ENCODE peak calls at places on chromosomes 7 and 10, in ten cellular contexts. K is GM03348; V is GM13976; Q is AG10803; E is stimulated activated CD4-positive, alpha-beta T cell treated with anti-CD3 and anti-CD28 coated beads, TNF-alpha, amount 100 ng/mL, for 24 hours; C is A673; S is lower leg skin; T is CD4-positive, alpha-beta T cell; U is naive thymus-derived CD4-positive, alpha-beta T cell; F is HCEC 1CT. R is an unnamed sample.

GRCh38 chr10:81116201-81116600 is 578.5 kb downstream of the SH2D4B start:
- DNase-seq in C (no peak), S (no peak), T (no peak), K (no peak), U (no peak), F (no peak), E (no peak), V (no peak), Q (no peak), R (no peak)

GRCh38 chr10:33920351-33920750 is 585.9 kb upstream of the NRP1 start:
- DNase-seq in K (no peak), U (no peak), E (no peak), Q (no peak), C (no peak), T (no peak), V (no peak), F (no peak), S (no peak), R (no peak)

GRCh38 chr10:128000660-128001059 is 93.8 kb downstream of the PTPRE start:
- DNase-seq in C (peak; percentile 22), V (no peak), K (no peak), Q (peak; percentile 20), U (no peak), S (no peak), T (no peak), F (no peak), E (no peak), R (no peak)

GRCh38 chr10:51001587-51001986 is 72.7 kb upstream of the PRKG1 start:
- DNase-seq in V (peak; percentile 11), S (no peak), Q (peak; percentile 48), K (peak; percentile 40), E (no peak), U (peak; percentile 6), F (peak; percentile 47), T (no peak), C (peak; percentile 43), R (peak; percentile 39)

GRCh38 chr10:98619446-98619845 is 172.7 kb upstream of the HPS1 start:
- DNase-seq in U (no peak), S (no peak), E (no peak), T (no peak), F (no peak), Q (peak; percentile 5), V (no peak), C (peak; percentile 23), K (no peak), R (peak; percentile 28)

GRCh38 chr10:28738200-28738599 is 60.9 kb downstream of the BAMBI start:
- DNase-seq in U (no peak), T (no peak), K (no peak), V (no peak), S (no peak), E (no peak), C (no peak), Q (no peak), F (no peak), R (peak; percentile 12)

GRCh38 chr10:104391150-104391968 is 37.7 kb downstream of the CFAP58 start:
- DNase-seq in C (no peak), E (no peak), V (no peak), S (no peak), U (no peak), K (no peak), T (no peak), F (no peak), Q (no peak), R (peak; percentile 15)

GRCh38 chr10:7153750-7154149 is 257.1 kb downstream of the SFMBT2 start:
- DNase-seq in C (no peak), S (no peak), Q (no peak), F (peak; percentile 52), U (no peak), V (no peak), K (no peak), T (no peak), E (no peak), R (peak; percentile 42)

GRCh38 chr10:124565565-124566221 is 104.1 kb downstream of the LHPP start:
- DNase-seq in U (no peak), C (peak; percentile 50), F (no peak), Q (no peak), V (peak; percentile 75), T (no peak), S (no peak), E (no peak), K (no peak), R (peak; percentile 11)

GRCh38 chr7:34438436-34438835 is 219.6 kb upstream of the NPSR1 start:
- DNase-seq in V (no peak), E (no peak), T (no peak), S (no peak), K (no peak), U (no peak), C (no peak), Q (no peak), F (no peak), R (no peak)

GRCh38 chr7:582931-583330 is 63.3 kb upstream of the PDGFA start:
- DNase-seq in T (no peak), U (no peak), Q (no peak), F (no peak), S (no peak), V (no peak), K (no peak), E (no peak), C (no peak), R (no peak)

GRCh38 chr10:97842658-97843295 is 6.9 kb upstream of the GOLGA7B start:
- DNase-seq in S (no peak), Q (peak; percentile 25), C (no peak), U (no peak), V (no peak), E (no peak), T (no peak), F (no peak), K (no peak), R (no peak)

GRCh38 chr7:135411098-135411497 is 98.8 kb downstream of the CNOT4 start:
- DNase-seq in V (no peak), C (no peak), F (no peak), T (no peak), E (no peak), S (no peak), U (no peak), K (no peak), Q (no peak), R (no peak)

GRCh38 chr7:149859881-149860280 is 13.9 kb upstream of the ATP6V0E2 start:
- DNase-seq in U (no peak), Q (no peak), V (no peak), S (no peak), F (no peak), K (no peak), C (no peak), E (no peak), T (no peak), R (no peak)

GRCh38 chr7:37259381-37259821 is 189.3 kb downstream of the ELMO1 start:
- DNase-seq in T (no peak), F (no peak), V (no peak), E (no peak), C (no peak), K (no peak), Q (no peak), U (no peak), S (no peak), R (no peak)

GRCh38 chr7:38244516-38244915 is 28.9 kb downstream of the TARP start:
- DNase-seq in T (no peak), F (no peak), C (no peak), S (no peak), Q (no peak), E (no peak), K (no peak), V (no peak), U (no peak), R (no peak)

GRCh38 chr7:73892003-73892975 is 31.3 kb downstream of the TMEM270 start:
- DNase-seq in E (no peak), F (peak; percentile 52), V (no peak), C (no peak), Q (peak; percentile 74), K (no peak), U (no peak), S (no peak), T (no peak), R (peak; percentile 77)

GRCh38 chr10:68666280-68666760 is 54.7 kb upstream of the CCAR1 start:
- DNase-seq in C (no peak), F (peak; percentile 96), U (no peak), K (peak; percentile 80), Q (peak; percentile 94), V (no peak), E (no peak), T (no peak), S (no peak), R (peak; percentile 93)

GRCh38 chr7:143043391-143043790 is 8.8 kb upstream of the OR6V1 start:
- DNase-seq in S (no peak), T (no peak), F (no peak), Q (peak; percentile 50), E (no peak), K (no peak), U (no peak), C (no peak), V (no peak), R (peak; percentile 40)

GRCh38 chr10:130790339-130790738 is 521.2 kb downstream of the TCERG1L start:
- DNase-seq in E (no peak), F (no peak), V (no peak), Q (no peak), T (no peak), K (no peak), S (no peak), C (no peak), U (no peak), R (no peak)

GRCh38 chr10:33334170-33334838 is at the start of gene NRP1:
- DNase-seq in Q (no peak), C (peak; percentile 66), K (peak; percentile 87), V (peak; percentile 37), S (no peak), E (no peak), T (no peak), U (peak; percentile 11), F (no peak), R (no peak)

GRCh38 chr7:158106272-158106671 is 481.4 kb downstream of the PTPRN2 start:
- DNase-seq in E (no peak), Q (no peak), V (no peak), C (no peak), K (no peak), F (no peak), S (no peak), T (no peak), U (no peak), R (no peak)

GRCh38 chr10:37263304-37263703 is 137.9 kb downstream of the ANKRD30A start:
- DNase-seq in E (no peak), C (peak; percentile 5), U (no peak), F (no peak), S (no peak), V (no peak), K (no peak), Q (no peak), T (no peak), R (no peak)

GRCh38 chr7:142311876-142312275 is 54.0 kb upstream of the PRSS58 start:
- DNase-seq in K (no peak), Q (no peak), S (no peak), E (no peak), U (no peak), C (no peak), F (no peak), V (no peak), T (no peak), R (no peak)

GRCh38 chr10:117472872-117473271 is 69.7 kb upstream of the EMX2 start:
- DNase-seq in V (no peak), C (no peak), U (no peak), E (no peak), Q (no peak), T (no peak), S (no peak), K (no peak), F (no peak), R (no peak)

GRCh38 chr10:19212590-19212989 is 164.0 kb downstream of the MALRD1 start:
- DNase-seq in E (no peak), F (no peak), V (no peak), Q (no peak), K (no peak), S (no peak), U (no peak), C (no peak), T (no peak), R (no peak)

R was measured in fibroblast of mammary gland.